ENCODE peak calls at places on chromosome 22, in six cellular contexts. One of them, this sample, is unnamed. For H3K9me3, the result is how much of the 10 kb centered on the place peaks cover.

GRCh38 chr22:32413715-32414114 is 1.7 kb upstream of the RTCB start:
- DNase-seq in body of pancreas: no peak
- DNase-seq in adipocyte: peak
- DNase-seq in CD4-positive, alpha-beta memory T cell: no peak
- DNase-seq in psoas muscle: no peak
- DNase-seq in right lobe of liver: no peak
- DNase-seq in this sample: peak

GRCh38 chr22:44670220-44670983 is 31.6 kb upstream of the PRR5 start:
- DNase-seq in body of pancreas: no peak
- DNase-seq in adipocyte: no peak
- DNase-seq in CD4-positive, alpha-beta memory T cell: no peak
- DNase-seq in psoas muscle: no peak
- DNase-seq in right lobe of liver: no peak
- DNase-seq in this sample: no peak

GRCh38 chr22:29994027-29994715 is 86.1 kb upstream of the HORMAD2 start:
- DNase-seq in body of pancreas: no peak
- DNase-seq in adipocyte: peak
- DNase-seq in CD4-positive, alpha-beta memory T cell: no peak
- DNase-seq in psoas muscle: no peak
- DNase-seq in right lobe of liver: no peak
- DNase-seq in this sample: peak

GRCh38 chr22:35541254-35541748 is 670 bp downstream of the RASD2 start:
- DNase-seq in body of pancreas: peak
- DNase-seq in adipocyte: no peak
- DNase-seq in CD4-positive, alpha-beta memory T cell: no peak
- DNase-seq in psoas muscle: no peak
- DNase-seq in right lobe of liver: peak
- DNase-seq in this sample: no peak

GRCh38 chr22:50523806-50524663 is 1.4 kb downstream of the SCO2 start:
- DNase-seq in body of pancreas: no peak
- DNase-seq in adipocyte: no peak
- DNase-seq in CD4-positive, alpha-beta memory T cell: no peak
- DNase-seq in psoas muscle: no peak
- DNase-seq in right lobe of liver: no peak
- DNase-seq in this sample: no peak

GRCh38 chr22:32204856-32205722 is at the start of gene RFPL2:
- DNase-seq in body of pancreas: peak
- DNase-seq in adipocyte: no peak
- DNase-seq in CD4-positive, alpha-beta memory T cell: peak
- DNase-seq in psoas muscle: peak
- DNase-seq in right lobe of liver: peak
- DNase-seq in this sample: no peak

GRCh38 chr22:32502346-32502745 is 27.7 kb downstream of the FBXO7 start:
- DNase-seq in body of pancreas: no peak
- DNase-seq in adipocyte: no peak
- DNase-seq in CD4-positive, alpha-beta memory T cell: no peak
- DNase-seq in psoas muscle: no peak
- DNase-seq in right lobe of liver: no peak
- DNase-seq in this sample: no peak

GRCh38 chr22:46079861-46080821 is 70.2 kb upstream of the PPARA start:
- DNase-seq in body of pancreas: peak
- DNase-seq in adipocyte: no peak
- DNase-seq in CD4-positive, alpha-beta memory T cell: no peak
- DNase-seq in psoas muscle: peak
- DNase-seq in right lobe of liver: peak
- DNase-seq in this sample: peak

GRCh38 chr22:42769574-42770447 is 49.1 kb upstream of the A4GALT start:
- DNase-seq in body of pancreas: peak
- DNase-seq in adipocyte: no peak
- DNase-seq in CD4-positive, alpha-beta memory T cell: no peak
- DNase-seq in psoas muscle: peak
- DNase-seq in right lobe of liver: peak
- DNase-seq in this sample: peak

GRCh38 chr22:26053737-26054316 is 115.4 kb upstream of the SEZ6L start:
- DNase-seq in body of pancreas: no peak
- DNase-seq in adipocyte: no peak
- DNase-seq in CD4-positive, alpha-beta memory T cell: no peak
- DNase-seq in psoas muscle: no peak
- DNase-seq in right lobe of liver: no peak
- DNase-seq in this sample: no peak

DNA sequence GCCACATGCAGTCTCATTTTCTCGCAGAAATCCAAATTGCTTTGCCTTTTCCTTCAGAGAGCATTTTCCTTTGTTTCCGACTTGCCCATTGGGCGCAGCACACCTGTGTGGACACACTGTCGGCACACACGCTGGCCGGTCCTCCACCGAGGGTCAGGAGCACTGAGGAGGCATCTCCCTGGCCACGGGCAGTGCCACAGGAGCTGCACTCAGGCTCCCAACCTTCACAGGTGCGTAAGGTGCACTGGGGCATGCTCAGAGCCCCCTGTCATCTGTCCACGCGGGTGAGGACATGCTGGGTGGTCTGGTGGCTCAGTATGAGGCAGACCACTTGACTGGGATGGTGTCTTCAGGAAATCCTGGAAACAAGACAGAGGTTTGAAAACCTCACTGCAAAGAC is 779.1 kb downstream of the BRD1 start:
- DNase-seq in body of pancreas: no peak
- DNase-seq in adipocyte: no peak
- DNase-seq in CD4-positive, alpha-beta memory T cell: no peak
- DNase-seq in psoas muscle: no peak
- DNase-seq in right lobe of liver: no peak
- DNase-seq in this sample: no peak
- H3K9me3 ChIP-seq in body of pancreas: under half
- H3K9me3 ChIP-seq in adipocyte: under half
- H3K9me3 ChIP-seq in CD4-positive, alpha-beta memory T cell: under half
- H3K9me3 ChIP-seq in psoas muscle: under half
- H3K9me3 ChIP-seq in right lobe of liver: under half
- H3K9me3 ChIP-seq in this sample: under half

DNA sequence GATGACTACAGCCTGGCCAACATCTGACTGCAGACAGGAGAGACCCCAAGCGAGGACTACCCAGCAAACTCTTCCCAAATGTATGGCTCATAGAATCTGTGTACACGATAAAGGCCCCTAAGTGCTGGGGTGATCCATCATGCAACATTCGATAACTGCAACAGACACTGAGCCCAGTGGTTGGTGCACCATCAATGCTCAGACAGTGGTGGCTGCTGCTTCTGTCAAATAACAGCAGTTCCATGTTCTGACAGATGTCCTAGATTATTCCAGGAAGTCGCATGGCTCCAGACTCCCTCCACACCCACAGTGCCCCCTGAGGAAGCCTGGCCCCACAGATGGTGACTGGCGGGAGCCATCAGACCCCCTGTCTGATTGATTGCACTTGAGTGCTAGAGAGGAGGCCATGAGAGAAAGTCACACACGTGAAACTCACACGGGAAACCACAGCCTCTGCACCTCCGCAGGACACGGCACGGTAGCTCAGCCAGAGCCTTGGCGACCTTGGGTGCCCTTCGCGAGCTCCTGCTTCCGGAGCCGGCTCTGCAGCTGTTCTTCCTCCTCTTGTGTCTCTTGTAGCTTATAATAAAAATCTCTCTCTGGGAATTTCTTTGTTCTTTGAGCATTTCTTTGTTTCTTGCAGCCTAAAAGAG is 1156.0 kb downstream of the TBC1D22A start:
- DNase-seq in body of pancreas: no peak
- DNase-seq in adipocyte: no peak
- DNase-seq in CD4-positive, alpha-beta memory T cell: no peak
- DNase-seq in psoas muscle: no peak
- DNase-seq in right lobe of liver: no peak
- DNase-seq in this sample: no peak
- H3K4me3 ChIP-seq in body of pancreas: no peak
- H3K4me3 ChIP-seq in adipocyte: no peak
- H3K4me3 ChIP-seq in CD4-positive, alpha-beta memory T cell: no peak
- H3K4me3 ChIP-seq in psoas muscle: no peak
- H3K4me3 ChIP-seq in right lobe of liver: no peak
- H3K4me3 ChIP-seq in this sample: no peak

DNA sequence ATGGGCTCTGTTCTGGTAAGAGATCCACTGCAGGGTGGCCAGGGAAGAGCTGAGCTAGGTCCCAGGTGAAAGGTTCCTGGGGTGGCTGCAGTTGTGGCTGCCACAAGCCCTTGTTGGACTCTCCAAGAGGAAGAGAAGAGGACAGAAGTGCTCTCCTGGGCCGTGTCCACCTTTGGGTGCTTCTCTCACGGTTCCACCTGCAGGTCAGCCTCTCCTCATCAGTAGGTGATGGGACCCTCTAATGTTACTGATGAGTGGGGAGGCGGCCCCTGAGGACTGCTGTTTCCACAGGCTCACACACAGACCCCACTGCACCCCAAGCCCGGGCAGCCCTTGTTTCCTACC is 804.9 kb downstream of the BRD1 start:
- DNase-seq in body of pancreas: no peak
- DNase-seq in adipocyte: no peak
- DNase-seq in CD4-positive, alpha-beta memory T cell: no peak
- DNase-seq in psoas muscle: no peak
- DNase-seq in right lobe of liver: no peak
- DNase-seq in this sample: no peak
- H3K9me3 ChIP-seq in body of pancreas: under half
- H3K9me3 ChIP-seq in adipocyte: under half
- H3K9me3 ChIP-seq in CD4-positive, alpha-beta memory T cell: under half
- H3K9me3 ChIP-seq in psoas muscle: under half
- H3K9me3 ChIP-seq in right lobe of liver: under half
- H3K9me3 ChIP-seq in this sample: under half

GRCh38 chr22:17575151-17575550 is 11.9 kb downstream of the SLC25A18 start:
- DNase-seq in body of pancreas: no peak
- DNase-seq in adipocyte: no peak
- DNase-seq in CD4-positive, alpha-beta memory T cell: no peak
- DNase-seq in psoas muscle: no peak
- DNase-seq in right lobe of liver: no peak
- DNase-seq in this sample: no peak

GRCh38 chr22:17565986-17566687 is 2.8 kb downstream of the SLC25A18 start:
- DNase-seq in body of pancreas: no peak
- DNase-seq in adipocyte: no peak
- DNase-seq in CD4-positive, alpha-beta memory T cell: no peak
- DNase-seq in psoas muscle: no peak
- DNase-seq in right lobe of liver: no peak
- DNase-seq in this sample: no peak

GRCh38 chr22:17566776-17567175 is 3.5 kb downstream of the SLC25A18 start:
- DNase-seq in body of pancreas: no peak
- DNase-seq in adipocyte: no peak
- DNase-seq in CD4-positive, alpha-beta memory T cell: no peak
- DNase-seq in psoas muscle: no peak
- DNase-seq in right lobe of liver: no peak
- DNase-seq in this sample: no peak

GRCh38 chr22:17570851-17571631 is 7.7 kb downstream of the SLC25A18 start:
- DNase-seq in body of pancreas: peak
- DNase-seq in adipocyte: peak
- DNase-seq in CD4-positive, alpha-beta memory T cell: no peak
- DNase-seq in psoas muscle: peak
- DNase-seq in right lobe of liver: peak
- DNase-seq in this sample: peak

GRCh38 chr22:17569971-17570511 is 6.7 kb downstream of the SLC25A18 start:
- DNase-seq in body of pancreas: no peak
- DNase-seq in adipocyte: no peak
- DNase-seq in CD4-positive, alpha-beta memory T cell: no peak
- DNase-seq in psoas muscle: peak
- DNase-seq in right lobe of liver: no peak
- DNase-seq in this sample: peak
- H3K4me3 ChIP-seq in body of pancreas: no peak
- H3K4me3 ChIP-seq in adipocyte: peak
- H3K4me3 ChIP-seq in CD4-positive, alpha-beta memory T cell: no peak
- H3K4me3 ChIP-seq in psoas muscle: peak
- H3K4me3 ChIP-seq in right lobe of liver: peak
- H3K4me3 ChIP-seq in this sample: no peak

DNA sequence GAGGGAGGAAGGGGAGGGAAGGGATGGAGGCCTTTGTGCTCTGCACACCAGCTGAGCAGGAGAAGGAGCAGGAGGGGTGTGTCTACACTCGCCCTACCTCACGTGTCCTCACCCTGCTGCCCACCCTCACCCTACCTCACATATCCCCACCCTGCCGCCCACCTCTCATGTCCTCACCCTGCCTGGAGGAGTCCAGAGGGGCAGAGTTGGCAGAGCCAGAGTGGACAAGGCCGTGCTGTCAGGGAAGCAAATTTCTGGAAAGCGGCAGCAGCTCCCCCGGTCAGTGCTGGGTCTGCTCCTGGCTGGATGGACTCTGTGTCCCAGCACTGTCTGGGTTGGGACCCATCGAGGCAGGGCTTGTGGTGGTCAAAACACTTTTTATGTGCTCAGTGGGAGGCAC is 799.6 kb downstream of the BRD1 start:
- DNase-seq in body of pancreas: no peak
- DNase-seq in adipocyte: no peak
- DNase-seq in CD4-positive, alpha-beta memory T cell: no peak
- DNase-seq in psoas muscle: no peak
- DNase-seq in right lobe of liver: no peak
- DNase-seq in this sample: no peak
- H3K9me3 ChIP-seq in body of pancreas: under half
- H3K9me3 ChIP-seq in adipocyte: under half
- H3K9me3 ChIP-seq in CD4-positive, alpha-beta memory T cell: under half
- H3K9me3 ChIP-seq in psoas muscle: under half
- H3K9me3 ChIP-seq in right lobe of liver: under half
- H3K9me3 ChIP-seq in this sample: under half